ENCODE peak calls at places on chromosomes 1 and 21, in four cellular contexts. One of them, this sample, is unnamed.
A peak's percentile ranks its signal among the peaks of the same experiment; 100 is the strongest.

GRCh38 chr1:23634840-23635642 is 56.6 kb upstream of the RPL11 start:
- DNase-seq in GM12865: peak; percentile 83
- DNase-seq in activated CD8-positive, alpha-beta memory T cell treated with anti-CD3 and anti-CD28 coated beads for 4 hours: no peak
- DNase-seq in activated naive CD4-positive, alpha-beta T cell: no peak
- DNase-seq in this sample: peak; percentile 45

GRCh38 chr21:35352066-35352770 is 303.1 kb upstream of the RUNX1 start:
- DNase-seq in activated CD8-positive, alpha-beta memory T cell treated with anti-CD3 and anti-CD28 coated beads for 4 hours: no peak
- DNase-seq in GM12865: no peak
- DNase-seq in activated naive CD4-positive, alpha-beta T cell: no peak
- DNase-seq in this sample: no peak

GRCh38 chr1:61921435-61921834 is 179.2 kb downstream of the PATJ start:
- DNase-seq in activated naive CD4-positive, alpha-beta T cell: no peak
- DNase-seq in GM12865: no peak
- DNase-seq in activated CD8-positive, alpha-beta memory T cell treated with anti-CD3 and anti-CD28 coated beads for 4 hours: no peak
- DNase-seq in this sample: no peak

GRCh38 chr1:25616080-25616931 is at the start of gene MAN1C1:
- DNase-seq in activated CD8-positive, alpha-beta memory T cell treated with anti-CD3 and anti-CD28 coated beads for 4 hours: peak; percentile 47
- DNase-seq in activated naive CD4-positive, alpha-beta T cell: no peak
- DNase-seq in GM12865: peak; percentile 88
- DNase-seq in this sample: peak; percentile 83

GRCh38 chr1:13930151-13930550 is 230.2 kb downstream of the PRDM2 start:
- DNase-seq in GM12865: peak; percentile 61
- DNase-seq in activated CD8-positive, alpha-beta memory T cell treated with anti-CD3 and anti-CD28 coated beads for 4 hours: no peak
- DNase-seq in activated naive CD4-positive, alpha-beta T cell: no peak
- DNase-seq in this sample: peak; percentile 1

GRCh38 chr1:216815239-216815955 is 92.2 kb upstream of the ESRRG start:
- DNase-seq in GM12865: no peak
- DNase-seq in activated CD8-positive, alpha-beta memory T cell treated with anti-CD3 and anti-CD28 coated beads for 4 hours: no peak
- DNase-seq in activated naive CD4-positive, alpha-beta T cell: no peak
- DNase-seq in this sample: no peak

GRCh38 chr1:27632387-27633297 is 2.3 kb downstream of the FGR start:
- DNase-seq in GM12865: peak; percentile 90
- DNase-seq in activated naive CD4-positive, alpha-beta T cell: no peak
- DNase-seq in activated CD8-positive, alpha-beta memory T cell treated with anti-CD3 and anti-CD28 coated beads for 4 hours: no peak
- DNase-seq in this sample: peak; percentile 27

GRCh38 chr1:100955322-100955721 is 59.4 kb downstream of the SLC30A7 start:
- DNase-seq in activated CD8-positive, alpha-beta memory T cell treated with anti-CD3 and anti-CD28 coated beads for 4 hours: no peak
- DNase-seq in activated naive CD4-positive, alpha-beta T cell: no peak
- DNase-seq in GM12865: no peak
- DNase-seq in this sample: no peak

GRCh38 chr1:154493276-154493675 is 8.7 kb upstream of the TDRD10 start:
- DNase-seq in activated CD8-positive, alpha-beta memory T cell treated with anti-CD3 and anti-CD28 coated beads for 4 hours: no peak
- DNase-seq in activated naive CD4-positive, alpha-beta T cell: no peak
- DNase-seq in GM12865: peak; percentile 52
- DNase-seq in this sample: peak; percentile 68

GRCh38 chr1:216929870-216930582 is 206.8 kb upstream of the ESRRG start:
- DNase-seq in GM12865: no peak
- DNase-seq in activated naive CD4-positive, alpha-beta T cell: no peak
- DNase-seq in activated CD8-positive, alpha-beta memory T cell treated with anti-CD3 and anti-CD28 coated beads for 4 hours: no peak
- DNase-seq in this sample: no peak

GRCh38 chr1:98870959-98871903 is 133.4 kb downstream of the PLPPR5 start:
- DNase-seq in activated naive CD4-positive, alpha-beta T cell: no peak
- DNase-seq in activated CD8-positive, alpha-beta memory T cell treated with anti-CD3 and anti-CD28 coated beads for 4 hours: no peak
- DNase-seq in GM12865: peak; percentile 70
- DNase-seq in this sample: peak; percentile 87

GRCh38 chr1:245823408-245824147 is 668.8 kb downstream of the KIF26B start:
- DNase-seq in activated CD8-positive, alpha-beta memory T cell treated with anti-CD3 and anti-CD28 coated beads for 4 hours: no peak
- DNase-seq in activated naive CD4-positive, alpha-beta T cell: no peak
- DNase-seq in GM12865: no peak
- DNase-seq in this sample: no peak

GRCh38 chr1:218336353-218336752 is 8.8 kb upstream of the TGFB2 start:
- DNase-seq in activated naive CD4-positive, alpha-beta T cell: no peak
- DNase-seq in activated CD8-positive, alpha-beta memory T cell treated with anti-CD3 and anti-CD28 coated beads for 4 hours: no peak
- DNase-seq in GM12865: no peak
- DNase-seq in this sample: no peak

GRCh38 chr1:101438359-101438758 is 201.5 kb downstream of the S1PR1 start:
- DNase-seq in activated naive CD4-positive, alpha-beta T cell: no peak
- DNase-seq in activated CD8-positive, alpha-beta memory T cell treated with anti-CD3 and anti-CD28 coated beads for 4 hours: no peak
- DNase-seq in GM12865: peak; percentile 82
- DNase-seq in this sample: no peak